ENCODE peak calls at places on chromosomes 16 and 17, in five cellular contexts. One of them, this sample, is unnamed.

GRCh38 chr17:77281024-77281903 is 140.5 kb downstream of the SEC14L1 start:
- DNase-seq in esophagus squamous epithelium: no peak
- DNase-seq in ovary: peak
- DNase-seq in NCI-H774: peak
- DNase-seq in T-helper 1 cell: peak
- DNase-seq in this sample: no peak

GRCh38 chr17:31494259-31495048 is 103.0 kb downstream of the RAB11FIP4 start:
- DNase-seq in esophagus squamous epithelium: no peak
- DNase-seq in T-helper 1 cell: no peak
- DNase-seq in ovary: no peak
- DNase-seq in NCI-H774: no peak
- DNase-seq in this sample: no peak

GRCh38 chr17:16283705-16284104 is 66.7 kb downstream of the PIGL start:
- DNase-seq in esophagus squamous epithelium: no peak
- DNase-seq in ovary: no peak
- DNase-seq in NCI-H774: no peak
- DNase-seq in T-helper 1 cell: no peak
- DNase-seq in this sample: peak

GRCh38 chr17:307295-307691 is 45.3 kb downstream of the RPH3AL start:
- DNase-seq in esophagus squamous epithelium: no peak
- DNase-seq in NCI-H774: no peak
- DNase-seq in T-helper 1 cell: no peak
- DNase-seq in ovary: no peak
- DNase-seq in this sample: no peak

GRCh38 chr16:20898938-20899502 is 1.1 kb downstream of the DCUN1D3 start:
- DNase-seq in T-helper 1 cell: no peak
- DNase-seq in NCI-H774: no peak
- DNase-seq in ovary: no peak
- DNase-seq in esophagus squamous epithelium: no peak
- DNase-seq in this sample: peak

GRCh38 chr16:28326881-28327610 is 34.7 kb downstream of the SBK1 start:
- DNase-seq in T-helper 1 cell: no peak
- DNase-seq in ovary: no peak
- DNase-seq in NCI-H774: no peak
- DNase-seq in esophagus squamous epithelium: no peak
- DNase-seq in this sample: peak

GRCh38 chr17:6257339-6257738 is 177.6 kb downstream of the AIPL1 start:
- DNase-seq in ovary: no peak
- DNase-seq in NCI-H774: no peak
- DNase-seq in esophagus squamous epithelium: no peak
- DNase-seq in T-helper 1 cell: no peak
- DNase-seq in this sample: no peak

GRCh38 chr16:73054131-73054496 is 6.2 kb upstream of the ZFHX3 start:
- DNase-seq in esophagus squamous epithelium: no peak
- DNase-seq in T-helper 1 cell: no peak
- DNase-seq in ovary: no peak
- DNase-seq in NCI-H774: no peak
- DNase-seq in this sample: no peak

GRCh38 chr17:36778458-36778857 is 158.8 kb upstream of the LHX1 start:
- DNase-seq in ovary: no peak
- DNase-seq in NCI-H774: no peak
- DNase-seq in T-helper 1 cell: no peak
- DNase-seq in esophagus squamous epithelium: no peak
- DNase-seq in this sample: no peak

GRCh38 chr16:1428511-1428910 is 2.4 kb upstream of the PERCC1 start:
- DNase-seq in ovary: no peak
- DNase-seq in NCI-H774: no peak
- DNase-seq in T-helper 1 cell: no peak
- DNase-seq in esophagus squamous epithelium: no peak
- DNase-seq in this sample: no peak

GRCh38 chr17:36641877-36642845 is 40.8 kb downstream of the MRM1 start:
- DNase-seq in T-helper 1 cell: no peak
- DNase-seq in ovary: no peak
- DNase-seq in esophagus squamous epithelium: no peak
- DNase-seq in NCI-H774: no peak
- DNase-seq in this sample: no peak

GRCh38 chr16:82773018-82773417 is 146.2 kb downstream of the CDH13 start:
- DNase-seq in T-helper 1 cell: no peak
- DNase-seq in ovary: no peak
- DNase-seq in NCI-H774: no peak
- DNase-seq in esophagus squamous epithelium: no peak
- DNase-seq in this sample: no peak

GRCh38 chr17:64732336-64733006 is 70.4 kb upstream of the SMURF2 start:
- DNase-seq in T-helper 1 cell: no peak
- DNase-seq in NCI-H774: no peak
- DNase-seq in ovary: peak
- DNase-seq in esophagus squamous epithelium: no peak
- DNase-seq in this sample: peak

GRCh38 chr16:85915125-85915845 is 16.3 kb downstream of the IRF8 start:
- DNase-seq in esophagus squamous epithelium: no peak
- DNase-seq in NCI-H774: no peak
- DNase-seq in T-helper 1 cell: no peak
- DNase-seq in ovary: no peak
- DNase-seq in this sample: no peak

GRCh38 chr16:14202095-14202494 is 131.0 kb downstream of the MRTFB start:
- DNase-seq in T-helper 1 cell: no peak
- DNase-seq in ovary: no peak
- DNase-seq in NCI-H774: no peak
- DNase-seq in esophagus squamous epithelium: no peak
- DNase-seq in this sample: no peak

GRCh38 chr16:12862327-12862726 is 39.1 kb upstream of the SHISA9 start:
- DNase-seq in T-helper 1 cell: no peak
- DNase-seq in esophagus squamous epithelium: no peak
- DNase-seq in ovary: no peak
- DNase-seq in NCI-H774: no peak
- DNase-seq in this sample: no peak

GRCh38 chr17:39676198-39676819 is 8.1 kb downstream of the PNMT start:
- DNase-seq in NCI-H774: no peak
- DNase-seq in esophagus squamous epithelium: no peak
- DNase-seq in T-helper 1 cell: no peak
- DNase-seq in ovary: no peak
- DNase-seq in this sample: no peak

GRCh38 chr16:85090873-85091521 is 21.3 kb downstream of the CIBAR2 start:
- DNase-seq in ovary: no peak
- DNase-seq in NCI-H774: no peak
- DNase-seq in esophagus squamous epithelium: no peak
- DNase-seq in T-helper 1 cell: no peak
- DNase-seq in this sample: no peak

GRCh38 chr16:4317471-4318170 is 1.8 kb downstream of the GLIS2 start:
- DNase-seq in NCI-H774: no peak
- DNase-seq in T-helper 1 cell: no peak
- DNase-seq in ovary: peak
- DNase-seq in esophagus squamous epithelium: no peak
- DNase-seq in this sample: no peak